ENCODE peak calls at places on chromosomes 7 and 10, in six cellular contexts. D is stimulated activated naive B cell treated with anti-CD40 and anti-IgM and Interleukin-4, amounts not matched to agents 10 μg/mL and 1 μg/mL and 100 μg/mL, for 72 hours; U is brain microvascular endothelial cell; W is stimulated activated CD8-positive, alpha-beta memory T cell treated with anti-CD3 and anti-CD28 coated beads, Interleukin-15, amount 100 ng/mL, for 1 hour; T is MCF 10A; Y is activated CD4-positive, alpha-beta T cell treated with anti-CD3 and anti-CD28 coated beads, Interleukin-2, amount 50 U/mL, for 24 hours. R is an unnamed sample.

GRCh38 chr7:123191132-123191531 is 8.6 kb downstream of the SLC13A1 start:
- DNase-seq in T (peak), W (no peak), Y (no peak), D (no peak), U (peak), R (no peak)

GRCh38 chr10:78178397-78178796 is 144.7 kb downstream of the RPS24 start:
- DNase-seq in Y (no peak), D (no peak), U (no peak), W (no peak), T (no peak), R (peak)

GRCh38 chr10:100364735-100365391 is 17.8 kb downstream of the SCD start:
- DNase-seq in U (peak), T (peak), D (no peak), Y (no peak), W (no peak), R (peak)

GRCh38 chr7:116211006-116211912 is 920 bp downstream of the TES start:
- DNase-seq in U (peak), T (peak), Y (peak), D (peak), W (peak), R (peak)

GRCh38 chr7:101172854-101173751 is 7.0 kb downstream of the NAT16 start:
- DNase-seq in U (peak), W (no peak), D (no peak), T (peak), Y (no peak), R (peak)

GRCh38 chr7:1569016-1569415 is 816 bp downstream of the PSMG3 start:
- DNase-seq in U (peak), D (no peak), T (peak), W (no peak), Y (no peak), R (no peak)

GRCh38 chr7:27244488-27245123 is 2.0 kb downstream of the EVX1 start:
- DNase-seq in U (no peak), W (no peak), T (no peak), Y (no peak), D (no peak), R (no peak)

GRCh38 chr10:81873932-81874816 is 820 bp upstream of the NRG3 start:
- DNase-seq in T (no peak), D (no peak), Y (no peak), U (peak), W (no peak), R (peak)

GRCh38 chr7:74028321-74028812 is 394 bp downstream of the ELN start:
- DNase-seq in W (no peak), T (no peak), U (no peak), D (no peak), Y (no peak), R (no peak)

GRCh38 chr10:78343266-78343665 is 309.6 kb downstream of the RPS24 start:
- DNase-seq in T (no peak), Y (no peak), W (no peak), D (no peak), U (no peak), R (no peak)

GRCh38 chr10:26410356-26410755 is 27.8 kb upstream of the APBB1IP start:
- DNase-seq in U (no peak), T (no peak), W (no peak), D (no peak), Y (no peak), R (no peak)

GRCh38 chr10:78768882-78769281 is 299.9 kb upstream of the ZMIZ1 start:
- DNase-seq in D (no peak), Y (no peak), U (no peak), T (no peak), W (no peak), R (no peak)

GRCh38 chr7:77627307-77627671 is 69.0 kb upstream of the RSBN1L start:
- DNase-seq in T (no peak), W (no peak), Y (no peak), U (no peak), D (no peak), R (no peak)

GRCh38 chr7:98348726-98349474 is 52.0 kb downstream of the BAIAP2L1 start:
- DNase-seq in D (no peak), T (no peak), Y (no peak), W (no peak), U (no peak), R (no peak)

GRCh38 chr7:14219125-14219524 is 229.7 kb upstream of the ETV1 start:
- DNase-seq in U (no peak), Y (no peak), T (no peak), W (no peak), D (no peak), R (no peak)

GRCh38 chr10:60130130-60130579 is 223.8 kb upstream of the CCDC6 start:
- DNase-seq in W (no peak), U (no peak), T (no peak), D (no peak), Y (no peak), R (peak)